ENCODE peak calls at places on chromosome 19, in six cellular contexts. One of them, this sample, is unnamed.

GRCh38 chr19:39031368-39032163 is 783 bp downstream of the FBXO27 start:
- DNase-seq in iPS DF 6.9: peak
- DNase-seq in NCI-H1105 treated with DMSO at 0.1 percent for 48 hours: peak
- DNase-seq in right lobe of liver: peak
- DNase-seq in fibroblast of mammary gland: no peak
- DNase-seq in lower leg skin: peak
- DNase-seq in this sample: peak

GRCh38 chr19:13138171-13138915 is 11.8 kb downstream of the STX10 start:
- DNase-seq in right lobe of liver: no peak
- DNase-seq in lower leg skin: no peak
- DNase-seq in NCI-H1105 treated with DMSO at 0.1 percent for 48 hours: no peak
- DNase-seq in iPS DF 6.9: no peak
- DNase-seq in fibroblast of mammary gland: no peak
- DNase-seq in this sample: no peak

GRCh38 chr19:29245221-29245620 is 32.3 kb upstream of the UQCRFS1 start:
- DNase-seq in NCI-H1105 treated with DMSO at 0.1 percent for 48 hours: peak
- DNase-seq in fibroblast of mammary gland: no peak
- DNase-seq in iPS DF 6.9: no peak
- DNase-seq in lower leg skin: no peak
- DNase-seq in right lobe of liver: no peak
- DNase-seq in this sample: no peak

GRCh38 chr19:13764101-13764807 is at the start of gene MRI1:
- DNase-seq in right lobe of liver: peak
- DNase-seq in lower leg skin: peak
- DNase-seq in fibroblast of mammary gland: peak
- DNase-seq in iPS DF 6.9: no peak
- DNase-seq in NCI-H1105 treated with DMSO at 0.1 percent for 48 hours: peak
- DNase-seq in this sample: no peak

GRCh38 chr19:42284066-42284501 is 15.0 kb downstream of the CIC start:
- DNase-seq in lower leg skin: peak
- DNase-seq in fibroblast of mammary gland: peak
- DNase-seq in right lobe of liver: peak
- DNase-seq in iPS DF 6.9: no peak
- DNase-seq in NCI-H1105 treated with DMSO at 0.1 percent for 48 hours: peak
- DNase-seq in this sample: no peak

GRCh38 chr19:17235618-17236413 is 9.8 kb downstream of the OCEL1 start:
- DNase-seq in fibroblast of mammary gland: peak
- DNase-seq in lower leg skin: no peak
- DNase-seq in right lobe of liver: no peak
- DNase-seq in iPS DF 6.9: no peak
- DNase-seq in NCI-H1105 treated with DMSO at 0.1 percent for 48 hours: peak
- DNase-seq in this sample: no peak

GRCh38 chr19:10086904-10087256 is 763 bp downstream of the SHFL start:
- DNase-seq in right lobe of liver: no peak
- DNase-seq in NCI-H1105 treated with DMSO at 0.1 percent for 48 hours: no peak
- DNase-seq in lower leg skin: no peak
- DNase-seq in iPS DF 6.9: no peak
- DNase-seq in fibroblast of mammary gland: no peak
- DNase-seq in this sample: no peak

GRCh38 chr19:33641956-33642498 is 20.3 kb downstream of the CHST8 start:
- DNase-seq in right lobe of liver: peak
- DNase-seq in NCI-H1105 treated with DMSO at 0.1 percent for 48 hours: no peak
- DNase-seq in lower leg skin: peak
- DNase-seq in fibroblast of mammary gland: no peak
- DNase-seq in iPS DF 6.9: no peak
- DNase-seq in this sample: no peak

GRCh38 chr19:17225051-17225450 is 975 bp upstream of the OCEL1 start:
- DNase-seq in NCI-H1105 treated with DMSO at 0.1 percent for 48 hours: no peak
- DNase-seq in lower leg skin: no peak
- DNase-seq in right lobe of liver: no peak
- DNase-seq in iPS DF 6.9: no peak
- DNase-seq in fibroblast of mammary gland: no peak
- DNase-seq in this sample: no peak

GRCh38 chr19:52542984-52543664 is 15.7 kb downstream of the ZNF808 start:
- DNase-seq in right lobe of liver: no peak
- DNase-seq in NCI-H1105 treated with DMSO at 0.1 percent for 48 hours: no peak
- DNase-seq in lower leg skin: no peak
- DNase-seq in fibroblast of mammary gland: no peak
- DNase-seq in iPS DF 6.9: no peak
- DNase-seq in this sample: no peak

GRCh38 chr19:19034204-19034624 is 811 bp downstream of the ARMC6 start:
- DNase-seq in lower leg skin: no peak
- DNase-seq in fibroblast of mammary gland: peak
- DNase-seq in NCI-H1105 treated with DMSO at 0.1 percent for 48 hours: peak
- DNase-seq in iPS DF 6.9: peak
- DNase-seq in right lobe of liver: no peak
- DNase-seq in this sample: peak

GRCh38 chr19:29745253-29745652 is 30.2 kb upstream of the C19orf12 start:
- DNase-seq in NCI-H1105 treated with DMSO at 0.1 percent for 48 hours: no peak
- DNase-seq in lower leg skin: no peak
- DNase-seq in right lobe of liver: no peak
- DNase-seq in iPS DF 6.9: no peak
- DNase-seq in fibroblast of mammary gland: no peak
- DNase-seq in this sample: no peak

GRCh38 chr19:35592226-35592625 is 6.3 kb downstream of the PMIS2 start:
- DNase-seq in NCI-H1105 treated with DMSO at 0.1 percent for 48 hours: peak
- DNase-seq in iPS DF 6.9: peak
- DNase-seq in right lobe of liver: no peak
- DNase-seq in lower leg skin: no peak
- DNase-seq in fibroblast of mammary gland: peak
- DNase-seq in this sample: peak

GRCh38 chr19:45451181-45451849 is 16.5 kb upstream of the FOSB start:
- DNase-seq in fibroblast of mammary gland: peak
- DNase-seq in lower leg skin: peak
- DNase-seq in right lobe of liver: no peak
- DNase-seq in iPS DF 6.9: no peak
- DNase-seq in NCI-H1105 treated with DMSO at 0.1 percent for 48 hours: no peak
- DNase-seq in this sample: no peak

GRCh38 chr19:42199440-42200115 is 17.9 kb downstream of the DEDD2 start:
- DNase-seq in NCI-H1105 treated with DMSO at 0.1 percent for 48 hours: no peak
- DNase-seq in lower leg skin: peak
- DNase-seq in fibroblast of mammary gland: no peak
- DNase-seq in right lobe of liver: peak
- DNase-seq in iPS DF 6.9: no peak
- DNase-seq in this sample: no peak

GRCh38 chr19:791605-792360 is 5.5 kb upstream of the PTBP1 start:
- DNase-seq in fibroblast of mammary gland: no peak
- DNase-seq in NCI-H1105 treated with DMSO at 0.1 percent for 48 hours: no peak
- DNase-seq in right lobe of liver: no peak
- DNase-seq in iPS DF 6.9: no peak
- DNase-seq in lower leg skin: no peak
- DNase-seq in this sample: no peak

GRCh38 chr19:14479985-14480694 is 5.0 kb upstream of the PTGER1 start:
- DNase-seq in right lobe of liver: no peak
- DNase-seq in NCI-H1105 treated with DMSO at 0.1 percent for 48 hours: peak
- DNase-seq in fibroblast of mammary gland: no peak
- DNase-seq in iPS DF 6.9: peak
- DNase-seq in lower leg skin: no peak
- DNase-seq in this sample: no peak

GRCh38 chr19:17678836-17679235 is 9.3 kb downstream of the UNC13A start:
- DNase-seq in iPS DF 6.9: no peak
- DNase-seq in lower leg skin: no peak
- DNase-seq in right lobe of liver: no peak
- DNase-seq in fibroblast of mammary gland: no peak
- DNase-seq in NCI-H1105 treated with DMSO at 0.1 percent for 48 hours: no peak
- DNase-seq in this sample: no peak

GRCh38 chr19:51784922-51785690 is 9.9 kb upstream of the FPR3 start:
- DNase-seq in lower leg skin: peak
- DNase-seq in NCI-H1105 treated with DMSO at 0.1 percent for 48 hours: no peak
- DNase-seq in iPS DF 6.9: no peak
- DNase-seq in fibroblast of mammary gland: peak
- DNase-seq in right lobe of liver: no peak
- DNase-seq in this sample: no peak

GRCh38 chr19:32421589-32422361 is 16.2 kb downstream of the DPY19L3 start:
- DNase-seq in lower leg skin: no peak
- DNase-seq in NCI-H1105 treated with DMSO at 0.1 percent for 48 hours: no peak
- DNase-seq in fibroblast of mammary gland: no peak
- DNase-seq in right lobe of liver: no peak
- DNase-seq in iPS DF 6.9: no peak
- DNase-seq in this sample: no peak

GRCh38 chr19:1251503-1252220 is 3.3 kb downstream of the MIDN start:
- DNase-seq in iPS DF 6.9: no peak
- DNase-seq in NCI-H1105 treated with DMSO at 0.1 percent for 48 hours: no peak
- DNase-seq in right lobe of liver: no peak
- DNase-seq in lower leg skin: peak
- DNase-seq in fibroblast of mammary gland: no peak
- DNase-seq in this sample: no peak